ENCODE peak calls at places on chromosomes 13 and 19, in four cellular contexts. P is aorta; G is pancreas; B is CD8-positive, alpha-beta T cell. O is an unnamed sample.
A peak's percentile ranks its signal among the peaks of the same experiment; 100 is the strongest.

GRCh38 chr13:60335531-60335930 is 61.5 kb upstream of the TDRD3 start:
- DNase-seq in G (no peak), P (no peak), B (no peak), O (peak; percentile 38)

GRCh38 chr13:74062933-74063332 is 71.3 kb downstream of the KLF12 start:
- DNase-seq in B (no peak), P (peak; percentile 85), G (no peak), O (no peak)

GRCh38 chr13:106532111-106532929 is 3.1 kb downstream of the EFNB2 start:
- DNase-seq in G (no peak), P (no peak), B (no peak), O (no peak)

GRCh38 chr13:105735269-105735668 is 800.2 kb downstream of the EFNB2 start:
- DNase-seq in P (no peak), G (no peak), B (no peak), O (no peak)

GRCh38 chr13:83620535-83621220 is 261.6 kb downstream of the SLITRK1 start:
- DNase-seq in G (no peak), B (no peak), P (no peak), O (no peak)

GRCh38 chr13:41313117-41313516 is 2.0 kb downstream of the NAA16 start:
- DNase-seq in G (no peak), B (no peak), P (no peak), O (no peak)

GRCh38 chr13:114142137-114142550 is 9.7 kb upstream of the RASA3 start:
- DNase-seq in G (no peak), P (peak; percentile 51), B (no peak), O (no peak)

GRCh38 chr19:50510121-50510670 is 795 bp downstream of the JOSD2 start:
- DNase-seq in G (no peak), P (peak; percentile 76), B (no peak), O (no peak)

GRCh38 chr19:41711376-41712261 is 3.2 kb downstream of the CEACAM5 start:
- DNase-seq in B (no peak), G (no peak), P (no peak), O (no peak)

GRCh38 chr13:77359171-77359570 is 32.3 kb upstream of the MYCBP2 start:
- DNase-seq in G (no peak), B (no peak), P (no peak), O (no peak)

GRCh38 chr13:113452942-113453901 is at the start of gene ADPRHL1:
- DNase-seq in B (no peak), P (no peak), G (no peak), O (no peak)

GRCh38 chr19:38711726-38712153 is 32.5 kb downstream of the CAPN12 start:
- DNase-seq in B (no peak), G (no peak), P (peak; percentile 87), O (no peak)

GRCh38 chr13:70849267-70849666 is 741.0 kb upstream of the KLHL1 start:
- DNase-seq in B (no peak), P (no peak), G (no peak), O (no peak)

GRCh38 chr19:52336976-52337375 is 933 bp downstream of the ZNF610 start:
- DNase-seq in G (no peak), B (no peak), P (no peak), O (no peak)

GRCh38 chr19:3340340-3340739 is 26.0 kb upstream of the NFIC start:
- DNase-seq in P (no peak), G (peak; percentile 29), B (no peak), O (no peak)

GRCh38 chr19:48284891-48285290 is 15.0 kb downstream of the ZNF114 start:
- DNase-seq in B (no peak), G (no peak), P (no peak), O (no peak)

GRCh38 chr19:19033426-19034203 is at the start of the genes ARMC6 and SUGP2:
- DNase-seq in B (peak; percentile 82), G (peak; percentile 84), P (peak; percentile 94), O (peak; percentile 87)

GRCh38 chr19:32206065-32206464 is 139.3 kb upstream of the ZNF507 start:
- DNase-seq in P (no peak), B (no peak), G (no peak), O (no peak)

GRCh38 chr13:40351537-40352384 is 314.7 kb downstream of the FOXO1 start:
- DNase-seq in B (no peak), G (no peak), P (no peak), O (no peak)

GRCh38 chr19:29329460-29330134 is 116.6 kb upstream of the UQCRFS1 start:
- DNase-seq in G (no peak), B (no peak), P (no peak), O (no peak)

DNA sequence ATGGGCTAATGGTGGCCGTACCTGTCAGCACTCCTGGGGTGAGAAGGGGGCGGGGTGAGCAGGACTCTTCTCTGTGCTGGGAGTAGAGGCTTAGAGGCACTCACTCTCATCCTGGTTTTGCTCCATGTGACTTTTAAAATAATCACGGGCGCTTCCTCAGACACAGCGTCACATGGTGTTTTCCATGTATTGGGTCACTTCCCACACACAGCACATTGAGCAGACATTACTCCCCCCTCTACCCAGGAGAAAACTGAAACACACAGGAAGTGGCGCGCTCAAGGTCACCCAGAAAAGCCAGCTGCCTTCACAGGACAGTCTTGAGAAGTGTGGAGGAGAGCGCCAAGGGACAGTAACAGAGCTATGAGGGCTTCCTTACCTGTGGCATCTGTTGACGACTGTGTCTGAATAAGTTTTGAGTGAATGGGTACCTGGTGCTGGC is 23.2 kb downstream of the SPATA13 start:
- DNase-seq in B (no peak), P (no peak), G (peak; percentile 77), O (no peak)
- H3K4me1 ChIP-seq in B (no peaks in the 10 kb centered on the region), P (no peaks in the 10 kb centered on the region), G (peaks cover 62% of the 10 kb centered on the region), O (peaks cover 16% of the 10 kb centered on the region)

GRCh38 chr19:45364696-45365095 is 5.7 kb downstream of the ERCC2 start:
- DNase-seq in P (no peak), B (no peak), G (no peak), O (no peak)

GRCh38 chr19:45363861-45364459 is 6.4 kb downstream of the ERCC2 start:
- DNase-seq in G (no peak), B (no peak), P (no peak), O (no peak)

GRCh38 chr19:45362291-45362690 is 8.1 kb downstream of the ERCC2 start:
- DNase-seq in P (no peak), G (no peak), B (no peak), O (no peak)

GRCh38 chr19:45358213-45358792 is 12.1 kb downstream of the ERCC2 start:
- DNase-seq in P (no peak), G (no peak), B (no peak), O (no peak)

GRCh38 chr19:45361608-45362007 is 8.8 kb downstream of the ERCC2 start:
- DNase-seq in G (no peak), B (no peak), P (no peak), O (no peak)
- H3K4me3 ChIP-seq in G (no peak overlapping the region), B (no peak overlapping the region), P (no peak overlapping the region), O (no peak overlapping the region)

DNA sequence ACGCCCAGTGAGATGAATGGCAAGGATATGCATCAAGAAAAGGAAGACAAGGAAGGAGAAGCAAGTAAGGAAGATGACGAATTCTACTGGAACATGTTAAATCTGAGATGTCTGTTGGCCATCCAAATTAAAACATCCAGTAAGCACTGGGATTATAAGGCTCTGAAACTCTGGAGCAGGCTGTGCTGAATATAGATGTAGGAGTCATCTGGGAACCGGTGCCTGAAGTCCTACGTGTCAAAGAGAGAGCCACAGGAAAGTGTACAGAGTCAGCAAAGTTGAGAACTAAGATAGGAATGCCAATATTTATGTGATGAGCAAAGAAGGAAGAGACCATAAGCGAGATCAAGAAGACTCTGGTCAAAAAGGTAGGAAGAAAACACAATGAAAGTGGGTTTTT is 51.0 kb upstream of the EEF1AKMT1 start:
- DNase-seq in P (no peak), B (no peak), G (no peak), O (no peak)
- H3K4me1 ChIP-seq in P (peaks cover 2% of the 10 kb centered on the region), B (no peaks in the 10 kb centered on the region), G (no peaks in the 10 kb centered on the region), O (peaks cover 20% of the 10 kb centered on the region)

GRCh38 chr13:110698689-110699088 is 7.2 kb downstream of the CARS2 start:
- DNase-seq in B (no peak), P (no peak), G (no peak), O (no peak)

GRCh38 chr13:110697842-110698241 is 8.1 kb downstream of the CARS2 start:
- DNase-seq in G (no peak), B (no peak), P (no peak), O (no peak)

GRCh38 chr13:110699148-110700145 is 6.5 kb downstream of the CARS2 start:
- DNase-seq in G (no peak), P (no peak), B (no peak), O (no peak)

GRCh38 chr13:110702089-110702488 is 3.8 kb downstream of the CARS2 start:
- DNase-seq in P (no peak), B (no peak), G (no peak), O (no peak)

GRCh38 chr13:110700186-110700585 is 5.7 kb downstream of the CARS2 start:
- DNase-seq in G (no peak), P (no peak), B (no peak), O (no peak)
- H3K4me3 ChIP-seq in G (no peak overlapping the region), P (no peak overlapping the region), B (no peak overlapping the region), O (no peak overlapping the region)

GRCh38 chr13:98406475-98406874 is 170.4 kb downstream of the STK24 start:
- DNase-seq in G (no peak), B (no peak), P (no peak), O (no peak)
- H3K4me1 ChIP-seq in G (peaks cover 21% of the 10 kb centered on the region), B (peaks cover 2% of the 10 kb centered on the region), P (no peaks in the 10 kb centered on the region), O (peaks cover 6% of the 10 kb centered on the region)

GRCh38 chr13:50377726-50378270 is 362.6 kb downstream of the KCNRG start:
- DNase-seq in G (no peak), P (no peak), B (no peak), O (no peak)

GRCh38 chr13:50376895-50377575 is 361.8 kb downstream of the KCNRG start:
- DNase-seq in B (no peak), G (no peak), P (no peak), O (no peak)

GRCh38 chr13:50378513-50378970 is 363.3 kb downstream of the KCNRG start:
- DNase-seq in G (no peak), P (no peak), B (no peak), O (peak; percentile 51)

GRCh38 chr13:50374517-50374916 is 359.3 kb downstream of the KCNRG start:
- DNase-seq in B (no peak), P (no peak), G (no peak), O (no peak)

GRCh38 chr13:50375792-50376191 is 360.5 kb downstream of the KCNRG start:
- DNase-seq in P (no peak), B (no peak), G (no peak), O (no peak)
- H3K4me3 ChIP-seq in P (no peak overlapping the region), B (no peak overlapping the region), G (no peak overlapping the region), O (no peak overlapping the region)

DNA sequence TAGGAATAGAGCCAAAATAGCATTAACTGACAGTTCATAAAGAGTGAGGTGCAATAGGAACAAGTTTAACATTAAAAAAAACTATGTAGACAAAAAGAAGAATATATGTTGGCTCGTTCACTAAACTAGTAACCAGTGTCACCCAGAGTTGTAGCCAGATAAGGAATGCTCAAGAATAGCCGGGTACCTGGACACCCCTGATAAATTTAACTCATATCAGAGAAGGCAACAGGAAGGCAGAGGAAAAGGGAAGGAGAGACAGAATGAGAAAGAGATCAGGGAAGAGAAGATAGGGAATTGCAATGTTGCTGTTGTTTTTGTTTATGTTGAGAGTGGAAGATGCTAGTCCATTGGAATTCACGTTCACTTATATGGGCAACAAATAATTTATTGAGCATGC is 31.6 kb upstream of the KATNAL1 start:
- DNase-seq in B (no peak), P (no peak), G (no peak), O (no peak)
- H3K4me1 ChIP-seq in B (peaks cover 4% of the 10 kb centered on the region), P (peaks cover 15% of the 10 kb centered on the region), G (peaks cover 22% of the 10 kb centered on the region), O (peaks cover 21% of the 10 kb centered on the region)

O was measured in HAP-1.